ENCODE peak calls at places on chromosome 2, in four cellular contexts. I, N, B and Q are unnamed samples.

GRCh38 chr2:170816499-170817246 is at the start of gene GAD1:
- DNase-seq in I (no peak), N (peak), B (peak), Q (peak)

GRCh38 chr2:32291746-32292145 is 14.0 kb downstream of the YIPF4 start:
- DNase-seq in I (no peak), N (no peak), B (no peak), Q (no peak)

GRCh38 chr2:228768818-228769217 is 502.3 kb downstream of the PID1 start:
- DNase-seq in I (no peak), N (no peak), B (peak), Q (no peak)

GRCh38 chr2:80233333-80233732 is 71.2 kb downstream of the LRRTM1 start:
- DNase-seq in I (no peak), N (no peak), B (no peak), Q (no peak)

GRCh38 chr2:232852676-232853075 is 17.4 kb upstream of the SNORC start:
- DNase-seq in I (no peak), N (no peak), B (no peak), Q (no peak)

GRCh38 chr2:86229221-86229620 is 30.0 kb downstream of the MRPL35 start:
- DNase-seq in I (no peak), N (peak), B (no peak), Q (peak)

GRCh38 chr2:129908721-129909373 is 70.6 kb upstream of the RAB6C start:
- DNase-seq in I (no peak), N (no peak), B (no peak), Q (no peak)

GRCh38 chr2:241813806-241814570 is 5.0 kb downstream of the NEU4 start:
- DNase-seq in I (peak), N (no peak), B (no peak), Q (no peak)

GRCh38 chr2:6394266-6394665 is 471.4 kb downstream of the CMPK2 start:
- DNase-seq in I (no peak), N (no peak), B (no peak), Q (no peak)

GRCh38 chr2:233551491-233551890 is 15.1 kb downstream of the USP40 start:
- DNase-seq in I (no peak), N (no peak), B (no peak), Q (no peak)